ENCODE peak calls at places on chromosome 15, in nine cellular contexts. T is dermis blood vessel endothelial cell; F is A673; Z is activated CD4-positive, alpha-beta memory T cell treated with anti-CD3 and anti-CD28 coated beads, Interleukin-2, amount 10 ng/mL, durations not matched to agents 7 days and 5 days; O is non-pigmented ciliary epithelial cell; R is HEK293T; J is stimulated activated CD4-positive, alpha-beta T cell treated with anti-CD3 and anti-CD28 coated beads, Interleukin-15, amount 100 ng/mL, for 1 hour; H is endothelial cell; W is cerebellar cortex. D is an unnamed sample.

GRCh38 chr15:85667491-85668424 is 127.0 kb downstream of the KLHL25 start:
- DNase-seq in O (peak), Z (peak), T (peak), W (no peak), H (no peak), R (no peak), J (peak), F (peak), D (no peak)

GRCh38 chr15:48066456-48066855 is 54.3 kb upstream of the SLC24A5 start:
- DNase-seq in W (no peak), H (no peak), R (no peak), Z (no peak), J (no peak), T (no peak), O (no peak), F (no peak), D (no peak)

GRCh38 chr15:48695088-48695834 is 49.8 kb upstream of the FBN1 start:
- DNase-seq in R (no peak), J (no peak), Z (no peak), T (peak), H (no peak), O (peak), F (peak), W (no peak), D (no peak)

GRCh38 chr15:98155356-98155755 is 194.9 kb downstream of the ARRDC4 start:
- DNase-seq in R (no peak), J (no peak), F (no peak), W (no peak), T (no peak), O (no peak), Z (no peak), H (no peak), D (no peak)

GRCh38 chr15:43974852-43975251 is 148.1 kb downstream of the WDR76 start:
- DNase-seq in R (peak), J (no peak), O (no peak), Z (no peak), F (no peak), T (no peak), W (peak), H (no peak), D (no peak)

GRCh38 chr15:63288778-63289378 is 11.5 kb downstream of the APH1B start:
- DNase-seq in Z (no peak), J (no peak), R (peak), O (no peak), T (peak), W (peak), H (no peak), F (peak), D (no peak)

GRCh38 chr15:64653757-64654156 is 121.6 kb downstream of the RBPMS2 start:
- DNase-seq in H (no peak), R (no peak), O (no peak), F (peak), Z (no peak), T (peak), W (peak), J (no peak), D (no peak)

GRCh38 chr15:95497681-95498080 is 832.8 kb upstream of the NR2F2 start:
- DNase-seq in F (no peak), T (no peak), R (no peak), O (no peak), W (no peak), H (no peak), J (no peak), Z (no peak), D (no peak)

GRCh38 chr15:38050529-38050928 is 116.1 kb downstream of the TMCO5A start:
- DNase-seq in H (no peak), Z (no peak), F (no peak), W (no peak), T (peak), O (peak), J (no peak), R (no peak), D (no peak)

GRCh38 chr15:64586974-64587373 is 126.6 kb downstream of the ZNF609 start:
- DNase-seq in H (no peak), R (no peak), O (no peak), T (peak), J (no peak), Z (no peak), F (peak), W (no peak), D (no peak)

GRCh38 chr15:56366211-56366610 is 985 bp downstream of the TEX9 start:
- DNase-seq in Z (no peak), R (no peak), J (no peak), W (peak), H (no peak), O (no peak), F (no peak), T (no peak), D (no peak)

GRCh38 chr15:99174567-99174966 is 69.7 kb downstream of the SYNM start:
- DNase-seq in W (no peak), T (no peak), R (no peak), H (no peak), O (no peak), J (no peak), Z (no peak), F (no peak), D (no peak)

GRCh38 chr15:79887517-79887916 is 9.3 kb downstream of the MTHFS start:
- DNase-seq in O (no peak), H (no peak), F (no peak), R (no peak), W (no peak), J (no peak), Z (no peak), T (no peak), D (no peak)

GRCh38 chr15:89628301-89628700 is 27.0 kb downstream of the KIF7 start:
- DNase-seq in T (no peak), J (no peak), W (no peak), O (no peak), F (no peak), H (no peak), Z (no peak), R (peak), D (no peak)

GRCh38 chr15:53525894-53526293 is 233.6 kb downstream of the WDR72 start:
- DNase-seq in T (no peak), F (no peak), H (no peak), W (no peak), R (no peak), Z (no peak), J (no peak), O (no peak), D (no peak)

GRCh38 chr15:89429986-89430385 is 66.4 kb downstream of the RHCG start:
- DNase-seq in H (no peak), W (no peak), F (no peak), O (no peak), J (no peak), Z (no peak), T (no peak), R (no peak), D (no peak)

GRCh38 chr15:57743424-57743823 is 36.9 kb downstream of the POLR2M start:
- DNase-seq in O (no peak), T (peak), Z (no peak), H (no peak), W (no peak), J (no peak), F (peak), R (no peak), D (no peak)

GRCh38 chr15:72306211-72306785 is 13.7 kb downstream of the CELF6 start:
- DNase-seq in H (peak), J (no peak), F (peak), O (no peak), W (peak), T (peak), Z (peak), R (no peak), D (no peak)

GRCh38 chr15:68795298-68795848 is 25.3 kb downstream of the ANP32A start:
- DNase-seq in H (peak), R (peak), Z (peak), O (peak), T (peak), F (peak), W (peak), J (peak), D (peak)

GRCh38 chr15:35023794-35024193 is 35.7 kb upstream of the ZNF770 start:
- DNase-seq in O (no peak), R (no peak), J (no peak), F (no peak), T (no peak), W (no peak), Z (no peak), H (no peak), D (no peak)

GRCh38 chr15:34055868-34056595 is 17.0 kb upstream of the AVEN start:
- DNase-seq in W (peak), Z (no peak), R (no peak), O (peak), H (no peak), F (peak), T (peak), J (no peak), D (no peak)

GRCh38 chr15:32908921-32909320 is 191.1 kb downstream of the GREM1 start:
- DNase-seq in J (no peak), O (no peak), W (no peak), R (no peak), H (no peak), F (no peak), Z (no peak), T (no peak), D (no peak)

GRCh38 chr15:93159892-93160398 is 70.9 kb upstream of the RGMA start:
- DNase-seq in F (no peak), T (no peak), J (no peak), W (no peak), O (no peak), R (no peak), Z (no peak), H (no peak), D (no peak)

GRCh38 chr15:70248116-70249025 is 150.7 kb upstream of the TLE3 start:
- DNase-seq in R (peak), H (peak), J (no peak), F (peak), T (no peak), W (no peak), O (no peak), Z (no peak), D (no peak)

GRCh38 chr15:69417581-69417980 is 3.4 kb downstream of the KIF23 start:
- DNase-seq in W (no peak), O (no peak), F (no peak), T (no peak), Z (no peak), J (no peak), R (no peak), H (no peak), D (no peak)

GRCh38 chr15:83320404-83320803 is 35.9 kb upstream of the BNC1 start:
- DNase-seq in Z (no peak), R (no peak), W (no peak), T (no peak), O (peak), F (no peak), H (no peak), J (no peak), D (no peak)

GRCh38 chr15:71735013-71735757 is 75.2 kb upstream of the NR2E3 start:
- DNase-seq in T (no peak), Z (no peak), R (no peak), J (no peak), H (no peak), F (no peak), W (no peak), O (no peak), D (no peak)

GRCh38 chr15:80179025-80179759 is 26.4 kb downstream of the FAH start:
- DNase-seq in J (no peak), R (no peak), F (no peak), H (no peak), O (peak), T (peak), W (no peak), Z (no peak), D (no peak)

GRCh38 chr15:70792171-70792573 is 28.8 kb upstream of the UACA start:
- DNase-seq in F (no peak), W (no peak), Z (no peak), H (no peak), T (peak), J (no peak), O (no peak), R (no peak), D (no peak)

GRCh38 chr15:58856090-58856489 is 77.4 kb downstream of the SLTM start:
- DNase-seq in T (no peak), H (no peak), R (no peak), Z (no peak), W (no peak), J (no peak), O (no peak), F (no peak), D (no peak)

D was measured in cortex of kidney.